ENCODE peak calls at places on chromosomes 2 and 18, in seven cellular contexts. One of them, this sample, is unnamed.

GRCh38 chr18:21099442-21099841 is 12.2 kb downstream of the ROCK1 start:
- DNase-seq in stomach: no peak
- DNase-seq in endothelial cell of umbilical vein: no peak
- DNase-seq in HCT116: no peak
- DNase-seq in K562: no peak
- DNase-seq in esophagus muscularis mucosa: no peak
- DNase-seq in breast epithelium: no peak
- DNase-seq in this sample: no peak

GRCh38 chr2:231360401-231360800 is 35.1 kb upstream of the B3GNT7 start:
- DNase-seq in HCT116: no peak
- DNase-seq in esophagus muscularis mucosa: no peak
- DNase-seq in stomach: peak; percentile 55
- DNase-seq in K562: no peak
- DNase-seq in endothelial cell of umbilical vein: no peak
- DNase-seq in breast epithelium: no peak
- DNase-seq in this sample: no peak

GRCh38 chr2:176493221-176493825 is 224.1 kb downstream of the MTX2 start:
- DNase-seq in endothelial cell of umbilical vein: no peak
- DNase-seq in esophagus muscularis mucosa: no peak
- DNase-seq in stomach: no peak
- DNase-seq in K562: no peak
- DNase-seq in HCT116: no peak
- DNase-seq in breast epithelium: no peak
- DNase-seq in this sample: no peak

GRCh38 chr2:236613607-236614006 is 44.0 kb downstream of the ACKR3 start:
- DNase-seq in esophagus muscularis mucosa: no peak
- DNase-seq in HCT116: no peak
- DNase-seq in stomach: no peak
- DNase-seq in breast epithelium: no peak
- DNase-seq in K562: no peak
- DNase-seq in endothelial cell of umbilical vein: no peak
- DNase-seq in this sample: no peak

GRCh38 chr2:222404126-222404891 is 20.0 kb upstream of the SGPP2 start:
- DNase-seq in endothelial cell of umbilical vein: no peak
- DNase-seq in K562: no peak
- DNase-seq in stomach: no peak
- DNase-seq in HCT116: no peak
- DNase-seq in breast epithelium: no peak
- DNase-seq in esophagus muscularis mucosa: no peak
- DNase-seq in this sample: no peak

GRCh38 chr2:30450025-30450424 is 3.0 kb downstream of the LCLAT1 start:
- DNase-seq in esophagus muscularis mucosa: no peak
- DNase-seq in breast epithelium: no peak
- DNase-seq in K562: no peak
- DNase-seq in endothelial cell of umbilical vein: no peak
- DNase-seq in stomach: no peak
- DNase-seq in HCT116: no peak
- DNase-seq in this sample: no peak

GRCh38 chr2:43175187-43175490 is 51.3 kb downstream of the ZFP36L2 start:
- DNase-seq in K562: no peak
- DNase-seq in breast epithelium: no peak
- DNase-seq in stomach: no peak
- DNase-seq in esophagus muscularis mucosa: no peak
- DNase-seq in HCT116: no peak
- DNase-seq in endothelial cell of umbilical vein: no peak
- DNase-seq in this sample: no peak

GRCh38 chr2:55147041-55147440 is 85.1 kb downstream of the CLHC1 start:
- DNase-seq in esophagus muscularis mucosa: no peak
- DNase-seq in stomach: no peak
- DNase-seq in HCT116: no peak
- DNase-seq in K562: no peak
- DNase-seq in breast epithelium: no peak
- DNase-seq in endothelial cell of umbilical vein: no peak
- DNase-seq in this sample: no peak

GRCh38 chr2:29322011-29322410 is 206.8 kb downstream of the CLIP4 start:
- DNase-seq in stomach: no peak
- DNase-seq in breast epithelium: no peak
- DNase-seq in esophagus muscularis mucosa: no peak
- DNase-seq in K562: no peak
- DNase-seq in endothelial cell of umbilical vein: no peak
- DNase-seq in HCT116: no peak
- DNase-seq in this sample: no peak

GRCh38 chr2:241489733-241490443 is 18.5 kb downstream of the STK25 start:
- DNase-seq in HCT116: no peak
- DNase-seq in esophagus muscularis mucosa: no peak
- DNase-seq in stomach: peak; percentile 63
- DNase-seq in K562: peak; percentile 73
- DNase-seq in endothelial cell of umbilical vein: no peak
- DNase-seq in breast epithelium: no peak
- DNase-seq in this sample: no peak

GRCh38 chr2:8954990-8955389 is 48.5 kb downstream of the MBOAT2 start:
- DNase-seq in stomach: no peak
- DNase-seq in esophagus muscularis mucosa: no peak
- DNase-seq in K562: no peak
- DNase-seq in HCT116: no peak
- DNase-seq in breast epithelium: no peak
- DNase-seq in endothelial cell of umbilical vein: no peak
- DNase-seq in this sample: no peak

GRCh38 chr2:112465373-112465772 is 16.6 kb upstream of the TTL start:
- DNase-seq in esophagus muscularis mucosa: no peak
- DNase-seq in breast epithelium: no peak
- DNase-seq in stomach: no peak
- DNase-seq in HCT116: no peak
- DNase-seq in K562: peak; percentile 34
- DNase-seq in endothelial cell of umbilical vein: peak; percentile 26
- DNase-seq in this sample: no peak

GRCh38 chr2:27992787-27993747 is 102.5 kb downstream of the BABAM2 start:
- DNase-seq in breast epithelium: no peak
- DNase-seq in HCT116: no peak
- DNase-seq in endothelial cell of umbilical vein: peak; percentile 54
- DNase-seq in esophagus muscularis mucosa: no peak
- DNase-seq in K562: no peak
- DNase-seq in stomach: no peak
- DNase-seq in this sample: no peak

GRCh38 chr2:181762848-181763247 is 82.5 kb upstream of the NEUROD1 start:
- DNase-seq in HCT116: no peak
- DNase-seq in esophagus muscularis mucosa: no peak
- DNase-seq in breast epithelium: no peak
- DNase-seq in K562: no peak
- DNase-seq in endothelial cell of umbilical vein: no peak
- DNase-seq in stomach: no peak
- DNase-seq in this sample: no peak

GRCh38 chr2:43542285-43542933 is 53.4 kb downstream of the THADA start:
- DNase-seq in stomach: no peak
- DNase-seq in K562: peak; percentile 38
- DNase-seq in breast epithelium: no peak
- DNase-seq in HCT116: peak; percentile 18
- DNase-seq in esophagus muscularis mucosa: no peak
- DNase-seq in endothelial cell of umbilical vein: peak; percentile 66
- DNase-seq in this sample: peak; percentile 36

GRCh38 chr18:22846088-22846683 is 86.9 kb upstream of the RBBP8 start:
- DNase-seq in breast epithelium: no peak
- DNase-seq in K562: peak; percentile 34
- DNase-seq in endothelial cell of umbilical vein: peak; percentile 22
- DNase-seq in esophagus muscularis mucosa: no peak
- DNase-seq in stomach: no peak
- DNase-seq in HCT116: peak; percentile 21
- DNase-seq in this sample: no peak

GRCh38 chr18:70337139-70337972 is 48.5 kb downstream of the SOCS6 start:
- DNase-seq in HCT116: peak; percentile 89
- DNase-seq in K562: peak; percentile 71
- DNase-seq in esophagus muscularis mucosa: no peak
- DNase-seq in endothelial cell of umbilical vein: peak; percentile 69
- DNase-seq in breast epithelium: peak; percentile 36
- DNase-seq in stomach: peak; percentile 33
- DNase-seq in this sample: peak; percentile 43

GRCh38 chr2:215286309-215286708 is 25.6 kb upstream of the ATIC start:
- DNase-seq in esophagus muscularis mucosa: no peak
- DNase-seq in breast epithelium: no peak
- DNase-seq in HCT116: no peak
- DNase-seq in K562: no peak
- DNase-seq in stomach: no peak
- DNase-seq in endothelial cell of umbilical vein: no peak
- DNase-seq in this sample: no peak

GRCh38 chr2:24908316-24908937 is 11.6 kb downstream of the ADCY3 start:
- DNase-seq in HCT116: no peak
- DNase-seq in K562: no peak
- DNase-seq in endothelial cell of umbilical vein: no peak
- DNase-seq in breast epithelium: no peak
- DNase-seq in stomach: no peak
- DNase-seq in esophagus muscularis mucosa: no peak
- DNase-seq in this sample: no peak

GRCh38 chr2:207734264-207734635 is 22.8 kb downstream of the CCNYL1 start:
- DNase-seq in stomach: no peak
- DNase-seq in esophagus muscularis mucosa: no peak
- DNase-seq in endothelial cell of umbilical vein: peak; percentile 54
- DNase-seq in breast epithelium: no peak
- DNase-seq in HCT116: peak; percentile 21
- DNase-seq in K562: peak; percentile 25
- DNase-seq in this sample: no peak

GRCh38 chr2:144546933-144547332 is 27.0 kb upstream of the ZEB2 start:
- DNase-seq in breast epithelium: no peak
- DNase-seq in HCT116: no peak
- DNase-seq in esophagus muscularis mucosa: no peak
- DNase-seq in endothelial cell of umbilical vein: peak; percentile 60
- DNase-seq in K562: no peak
- DNase-seq in stomach: no peak
- DNase-seq in this sample: no peak

GRCh38 chr2:10019174-10019971 is 24.0 kb upstream of the KLF11 start:
- DNase-seq in breast epithelium: no peak
- DNase-seq in endothelial cell of umbilical vein: no peak
- DNase-seq in esophagus muscularis mucosa: no peak
- DNase-seq in stomach: no peak
- DNase-seq in K562: no peak
- DNase-seq in HCT116: no peak
- DNase-seq in this sample: no peak

GRCh38 chr18:58481321-58482180 is 147.3 kb downstream of the ALPK2 start:
- DNase-seq in esophagus muscularis mucosa: no peak
- DNase-seq in HCT116: no peak
- DNase-seq in K562: no peak
- DNase-seq in breast epithelium: no peak
- DNase-seq in stomach: no peak
- DNase-seq in endothelial cell of umbilical vein: no peak
- DNase-seq in this sample: no peak

GRCh38 chr2:70089946-70090523 is 2.8 kb downstream of the PCBP1 start:
- DNase-seq in HCT116: no peak
- DNase-seq in endothelial cell of umbilical vein: peak; percentile 65
- DNase-seq in esophagus muscularis mucosa: no peak
- DNase-seq in K562: no peak
- DNase-seq in stomach: no peak
- DNase-seq in breast epithelium: peak; percentile 5
- DNase-seq in this sample: no peak

GRCh38 chr2:47907097-47907781 is 941 bp upstream of the FBXO11 start:
- DNase-seq in HCT116: no peak
- DNase-seq in endothelial cell of umbilical vein: no peak
- DNase-seq in K562: peak; percentile 50
- DNase-seq in breast epithelium: peak; percentile 27
- DNase-seq in stomach: peak; percentile 34
- DNase-seq in esophagus muscularis mucosa: no peak
- DNase-seq in this sample: no peak

GRCh38 chr18:9638886-9639285 is 24.5 kb upstream of the PPP4R1 start:
- DNase-seq in esophagus muscularis mucosa: no peak
- DNase-seq in endothelial cell of umbilical vein: no peak
- DNase-seq in breast epithelium: no peak
- DNase-seq in stomach: no peak
- DNase-seq in HCT116: no peak
- DNase-seq in K562: no peak
- DNase-seq in this sample: no peak
- TF ChIP-seq CTCF in esophagus muscularis mucosa: no peak
- TF ChIP-seq CTCF in endothelial cell of umbilical vein: no peak
- TF ChIP-seq CTCF in breast epithelium: no peak
- TF ChIP-seq CTCF in stomach: no peak
- TF ChIP-seq CTCF in HCT116: no peak
- TF ChIP-seq CTCF in K562: no peak
- TF ChIP-seq CTCF in this sample: no peak

GRCh38 chr18:34710430-34711386 is 610 bp downstream of the DTNA start:
- DNase-seq in stomach: no peak
- DNase-seq in esophagus muscularis mucosa: no peak
- DNase-seq in HCT116: no peak
- DNase-seq in breast epithelium: no peak
- DNase-seq in K562: no peak
- DNase-seq in endothelial cell of umbilical vein: no peak
- DNase-seq in this sample: no peak
- TF ChIP-seq POLR2AphosphoS5 in stomach: no peak
- TF ChIP-seq POLR2AphosphoS5 in esophagus muscularis mucosa: peak; percentile 40
- TF ChIP-seq POLR2AphosphoS5 in HCT116: no peak
- TF ChIP-seq POLR2AphosphoS5 in breast epithelium: no peak
- TF ChIP-seq POLR2AphosphoS5 in K562: no peak
- TF ChIP-seq POLR2AphosphoS5 in endothelial cell of umbilical vein: no peak
- TF ChIP-seq POLR2AphosphoS5 in this sample: no peak

DNA sequence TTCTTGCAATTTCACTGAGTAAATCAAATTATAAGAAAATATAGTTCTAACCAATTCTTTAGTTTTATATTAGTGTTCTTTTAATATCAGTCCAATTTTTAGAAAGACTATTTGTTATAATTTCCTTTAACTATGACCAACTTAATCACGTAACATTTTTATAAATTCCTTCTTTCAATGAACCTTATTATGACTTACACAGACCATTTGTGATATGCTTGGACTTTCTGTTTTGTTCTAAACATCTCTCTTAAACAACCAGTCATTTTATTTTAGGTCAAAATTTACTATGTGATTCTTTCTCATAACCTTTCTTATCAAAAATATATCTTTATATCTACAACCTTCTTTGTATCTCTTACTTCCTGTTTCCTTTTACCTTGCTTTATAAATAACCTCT is 39.5 kb upstream of the DYNAP start:
- DNase-seq in HCT116: no peak
- DNase-seq in endothelial cell of umbilical vein: no peak
- DNase-seq in stomach: no peak
- DNase-seq in breast epithelium: no peak
- DNase-seq in esophagus muscularis mucosa: no peak
- DNase-seq in K562: no peak
- DNase-seq in this sample: no peak
- H3K9me3 ChIP-seq in HCT116: peaks cover 8% of the 10 kb centered on the region
- H3K9me3 ChIP-seq in endothelial cell of umbilical vein: no peaks in the 10 kb centered on the region
- H3K9me3 ChIP-seq in stomach: no peaks in the 10 kb centered on the region
- H3K9me3 ChIP-seq in breast epithelium: no peaks in the 10 kb centered on the region
- H3K9me3 ChIP-seq in esophagus muscularis mucosa: no peaks in the 10 kb centered on the region
- H3K9me3 ChIP-seq in K562: no peaks in the 10 kb centered on the region
- H3K9me3 ChIP-seq in this sample: peaks cover 5% of the 10 kb centered on the region

DNA sequence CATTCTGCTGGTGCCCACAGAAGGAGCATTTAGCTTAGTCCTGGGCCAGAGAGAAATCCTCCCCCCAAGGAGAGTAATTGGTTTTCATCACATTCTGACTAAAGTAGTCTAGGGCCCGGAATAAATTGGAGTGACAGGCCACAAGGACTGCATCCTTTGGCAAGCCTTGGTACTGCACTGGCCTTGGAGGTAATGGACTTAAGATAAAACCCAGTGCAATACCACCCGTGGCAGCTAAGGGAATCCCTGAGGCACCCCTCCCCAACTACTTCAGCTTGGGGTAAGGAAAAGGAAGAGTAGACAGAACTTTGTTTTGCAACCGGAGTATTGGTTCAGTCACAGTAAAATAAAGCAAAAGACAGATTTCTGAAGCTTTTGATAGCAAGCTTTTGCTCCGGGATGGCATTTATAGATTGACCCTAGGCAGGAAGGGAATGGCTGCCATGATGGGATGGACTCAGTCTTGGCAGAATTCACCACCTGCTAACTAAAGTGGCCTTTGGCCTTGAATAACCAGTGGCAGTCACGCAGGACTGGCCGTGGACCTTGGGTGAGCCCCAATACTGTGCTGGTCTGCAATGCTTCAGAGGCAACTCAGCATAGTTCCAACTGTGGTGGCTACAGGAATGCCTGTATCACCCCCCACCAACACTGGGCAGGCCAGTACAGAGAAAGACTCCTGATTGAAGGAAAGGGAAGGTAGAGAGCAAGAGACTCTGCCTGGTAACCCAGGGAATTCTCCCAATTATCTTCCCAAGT is 14.1 kb downstream of the ORC4 start:
- DNase-seq in breast epithelium: no peak
- DNase-seq in K562: no peak
- DNase-seq in HCT116: no peak
- DNase-seq in endothelial cell of umbilical vein: no peak
- DNase-seq in stomach: no peak
- DNase-seq in esophagus muscularis mucosa: no peak
- DNase-seq in this sample: no peak
- TF ChIP-seq CTCF in breast epithelium: no peak
- TF ChIP-seq CTCF in K562: no peak
- TF ChIP-seq CTCF in HCT116: no peak
- TF ChIP-seq CTCF in endothelial cell of umbilical vein: no peak
- TF ChIP-seq CTCF in stomach: no peak
- TF ChIP-seq CTCF in esophagus muscularis mucosa: no peak
- TF ChIP-seq CTCF in this sample: no peak

This sample was measured in Panc1.